ENCODE peak calls at places on chromosomes 13 and 19, in six cellular contexts. G is K562, P is A549, F is HepG2, K is endothelial cell of umbilical vein, U is GM12878. B is an unnamed sample.

GRCh38 chr19:47778954-47779351 is 450 bp downstream of the SELENOW start:
- DNase-seq in G (no peak), P (no peak), F (no peak), K (peak; percentile 34), U (no peak), B (no peak)

GRCh38 chr13:38868870-38869269 is 121.8 kb downstream of the STOML3 start:
- DNase-seq in G (no peak), P (no peak), F (no peak), K (no peak), U (no peak), B (no peak)

GRCh38 chr19:46472592-46472991 is 1.2 kb upstream of the PNMA8A start:
- DNase-seq in G (no peak), P (no peak), F (no peak), K (no peak), U (no peak), B (no peak)

GRCh38 chr19:7860902-7861618 is 13.1 kb downstream of the PRR36 start:
- DNase-seq in G (no peak), P (no peak), F (no peak), K (no peak), U (no peak), B (no peak)

GRCh38 chr13:25648996-25649633 is 277.3 kb downstream of the ATP8A2 start:
- DNase-seq in G (no peak), P (no peak), F (no peak), K (no peak), U (no peak), B (no peak)

GRCh38 chr19:13018037-13018914 is 23.0 kb downstream of the NFIX start:
- DNase-seq in G (peak; percentile 58), P (no peak), F (no peak), K (peak; percentile 38), U (no peak), B (no peak)

GRCh38 chr13:33525759-33526158 is 240.2 kb upstream of the STARD13 start:
- DNase-seq in G (no peak), P (no peak), F (no peak), K (peak; percentile 41), U (no peak), B (no peak)

GRCh38 chr19:5880604-5881078 is 10.3 kb upstream of the FUT5 start:
- DNase-seq in G (no peak), P (peak; percentile 63), F (peak; percentile 90), K (no peak), U (no peak), B (no peak)

GRCh38 chr13:99150575-99151370 is 49.9 kb upstream of the UBAC2 start:
- DNase-seq in G (no peak), P (peak; percentile 72), F (no peak), K (no peak), U (no peak), B (no peak)

GRCh38 chr13:79631260-79631659 is 150.3 kb downstream of the NDFIP2 start:
- DNase-seq in G (no peak), P (peak; percentile 73), F (no peak), K (peak; percentile 93), U (no peak), B (peak; percentile 6)

GRCh38 chr19:8307965-8308866 is at the start of gene CD320:
- DNase-seq in G (peak; percentile 91), P (peak; percentile 90), F (peak; percentile 86), K (peak; percentile 92), U (peak; percentile 63), B (peak; percentile 99)

GRCh38 chr19:29850482-29850881 is 38.7 kb downstream of the CCNE1 start:
- DNase-seq in G (no peak), P (no peak), F (peak; percentile 25), K (no peak), U (no peak), B (no peak)

GRCh38 chr13:24931450-24932217 is 164.3 kb upstream of the PABPC3 start:
- DNase-seq in G (no peak), P (no peak), F (no peak), K (no peak), U (no peak), B (no peak)

GRCh38 chr13:30134578-30134977 is 172.8 kb downstream of the KATNAL1 start:
- DNase-seq in G (no peak), P (no peak), F (no peak), K (no peak), U (no peak), B (no peak)

GRCh38 chr13:24159921-24160324 is 597 bp upstream of the SPATA13 start:
- DNase-seq in G (no peak), P (peak; percentile 11), F (no peak), K (peak; percentile 18), U (no peak), B (no peak)

GRCh38 chr13:84121456-84121855 is 239.2 kb upstream of the SLITRK1 start:
- DNase-seq in G (no peak), P (no peak), F (no peak), K (no peak), U (no peak), B (no peak)

GRCh38 chr19:14519860-14520407 is 1.7 kb upstream of the DNAJB1 start:
- DNase-seq in G (no peak), P (peak; percentile 89), F (peak; percentile 99), K (peak; percentile 75), U (no peak), B (peak; percentile 22)

GRCh38 chr19:58154287-58154678 is 3.7 kb upstream of the ZNF329 start:
- DNase-seq in G (no peak), P (no peak), F (peak; percentile 38), K (peak; percentile 32), U (no peak), B (peak; percentile 2)

GRCh38 chr13:100892981-100893380 is 218.4 kb upstream of the TMTC4 start:
- DNase-seq in G (no peak), P (no peak), F (no peak), K (no peak), U (no peak), B (no peak)

GRCh38 chr19:19782783-19783182 is 38.8 kb downstream of the ZNF506 start:
- DNase-seq in G (no peak), P (no peak), F (no peak), K (no peak), U (no peak), B (no peak)

GRCh38 chr19:23286477-23286876 is 36.3 kb upstream of the ZNF724 start:
- DNase-seq in G (no peak), P (peak; percentile 21), F (no peak), K (no peak), U (no peak), B (peak; percentile 37)

GRCh38 chr19:51131780-51132680 is 7.3 kb downstream of the SIGLEC9 start:
- DNase-seq in G (peak; percentile 70), P (peak; percentile 24), F (no peak), K (peak; percentile 80), U (no peak), B (peak; percentile 81)

GRCh38 chr13:18943273-18943672 is 238.4 kb downstream of the TUBA3C start:
- DNase-seq in G (no peak), P (no peak), F (no peak), K (no peak), U (no peak), B (no peak)

GRCh38 chr13:26707122-26708006 is 53.2 kb downstream of the GPR12 start:
- DNase-seq in G (peak; percentile 6), P (peak; percentile 51), F (peak; percentile 50), K (peak; percentile 41), U (no peak), B (peak; percentile 80)

GRCh38 chr19:2680808-2681207 is 21.7 kb downstream of the GNG7 start:
- DNase-seq in G (no peak), P (no peak), F (no peak), K (no peak), U (peak; percentile 81), B (no peak)

GRCh38 chr19:2685204-2685704 is 17.2 kb downstream of the GNG7 start:
- DNase-seq in G (no peak), P (no peak), F (no peak), K (no peak), U (no peak), B (no peak)

GRCh38 chr19:2683430-2683995 is 19.0 kb downstream of the GNG7 start:
- DNase-seq in G (no peak), P (no peak), F (no peak), K (no peak), U (no peak), B (no peak)

GRCh38 chr19:2690856-2691255 is 11.6 kb downstream of the GNG7 start:
- DNase-seq in G (no peak), P (no peak), F (no peak), K (no peak), U (no peak), B (no peak)

DNA sequence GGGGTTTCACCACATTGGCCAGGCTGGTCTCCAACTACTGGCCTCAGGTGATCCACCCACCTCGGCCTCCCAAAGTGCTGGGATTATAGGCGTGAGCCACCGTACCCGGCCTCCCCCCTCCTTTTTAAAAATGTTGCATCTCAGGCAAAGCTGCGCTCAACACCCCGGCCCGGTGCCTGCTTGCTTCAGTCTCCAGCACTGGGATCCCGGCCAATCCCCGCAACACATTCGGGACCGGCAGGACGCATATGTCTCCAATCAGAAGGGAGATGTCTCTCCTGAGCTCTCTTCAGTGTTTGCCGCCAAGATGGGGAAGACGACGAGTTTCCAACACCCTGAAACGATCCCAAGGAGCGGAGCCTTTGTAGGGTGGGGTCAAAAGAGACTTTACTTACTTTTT is 16.1 kb downstream of the GNG7 start:
- DNase-seq in G (no peak), P (no peak), F (no peak), K (no peak), U (no peak), B (no peak)
- TF ChIP-seq CTCF in G (no peak), P (no peak), F (no peak), K (no peak), U (no peak), B (no peak)

DNA sequence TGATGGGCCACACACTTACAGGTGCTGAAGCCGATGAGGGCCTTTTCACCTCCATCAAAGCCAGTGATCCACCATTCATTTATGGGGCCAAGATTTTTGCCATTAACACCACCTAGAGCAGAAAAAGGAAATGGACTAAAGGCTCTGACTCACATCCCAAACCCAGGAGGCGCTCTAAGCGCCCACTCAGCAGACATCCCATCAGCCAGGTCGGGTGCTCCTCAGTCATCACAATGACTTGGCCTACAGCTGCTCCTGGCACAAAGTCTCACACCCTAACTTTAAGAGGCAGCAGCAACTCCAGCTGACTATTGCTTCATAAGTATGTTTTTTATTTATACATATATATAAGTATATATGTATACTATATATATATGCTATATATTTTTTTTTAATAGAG is 36.1 kb upstream of the EIF3G start:
- DNase-seq in G (no peak), P (no peak), F (no peak), K (no peak), U (no peak), B (peak; percentile 55)
- TF ChIP-seq MYC in G (no peak), P (no peak), F (no peak), K (no peak), U (no peak), B (no peak)

DNA sequence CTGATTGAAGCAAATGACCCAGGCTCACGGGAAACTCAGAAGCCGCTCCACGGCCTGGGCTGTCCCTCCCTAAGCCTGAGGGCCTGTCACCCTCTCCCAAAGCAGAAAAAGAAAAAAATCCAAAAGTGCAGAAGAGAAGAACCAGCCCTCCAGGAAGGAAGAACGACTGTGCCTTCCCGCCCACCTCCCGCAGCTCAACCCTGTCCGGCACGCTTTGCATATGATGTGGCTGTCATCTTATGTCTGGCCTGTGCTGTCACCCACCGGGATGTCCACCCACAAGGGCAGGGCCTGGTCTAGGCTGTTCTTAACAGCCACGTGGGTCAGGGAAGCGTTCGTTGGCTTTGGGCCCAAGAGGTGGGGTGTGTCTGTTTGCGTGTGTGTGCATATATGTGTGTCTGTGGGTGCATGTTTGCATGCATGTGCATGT is 13.7 kb downstream of the ZBTB7A start:
- DNase-seq in G (no peak), P (peak; percentile 63), F (peak; percentile 36), K (no peak), U (no peak), B (no peak)
- TF ChIP-seq POLR2A in G (no peak), P (no peak), F (no peak), K (no peak), U (no peak), B (no peak)

GRCh38 chr13:58994778-58995177 is 1169.0 kb downstream of the DIAPH3 start:
- DNase-seq in G (no peak), P (no peak), F (no peak), K (peak; percentile 5), U (no peak), B (no peak)
- TF ChIP-seq CTCF in G (no peak), P (no peak), F (no peak), K (no peak), U (no peak), B (no peak)

B was measured in NB4.